ENCODE peak calls at places on chromosomes 16 and 17, in eight cellular contexts. P, E, O, F, U, T, R and W are unnamed samples.

GRCh38 chr17:36674278-36674650 is 72.9 kb downstream of the MRM1 start:
- DNase-seq in P (no peak), E (no peak), O (no peak), F (no peak), U (no peak), T (no peak), R (no peak), W (no peak)

GRCh38 chr17:39271546-39271945 is 45.8 kb upstream of the STAC2 start:
- DNase-seq in P (no peak), E (no peak), O (no peak), F (peak), U (no peak), T (no peak), R (no peak), W (no peak)

GRCh38 chr16:22638393-22639206 is 127.9 kb downstream of the NPIPB5 start:
- DNase-seq in P (no peak), E (no peak), O (no peak), F (peak), U (peak), T (no peak), R (no peak), W (no peak)

GRCh38 chr17:44219126-44219635 is 294 bp downstream of the UBTF start:
- DNase-seq in P (peak), E (peak), O (peak), F (peak), U (peak), T (peak), R (no peak), W (peak)

GRCh38 chr17:38604479-38605229 is 1.1 kb downstream of the SRCIN1 start:
- DNase-seq in P (peak), E (no peak), O (peak), F (no peak), U (no peak), T (peak), R (no peak), W (peak)

GRCh38 chr16:78443780-78444422 is 344.4 kb downstream of the WWOX start:
- DNase-seq in P (no peak), E (no peak), O (no peak), F (no peak), U (no peak), T (no peak), R (no peak), W (no peak)

GRCh38 chr17:59498421-59499307 is 66.7 kb upstream of the DHX40 start:
- DNase-seq in P (no peak), E (no peak), O (no peak), F (no peak), U (no peak), T (no peak), R (no peak), W (no peak)

GRCh38 chr17:50451943-50452626 is 16.6 kb downstream of the CHAD start:
- DNase-seq in P (no peak), E (no peak), O (no peak), F (no peak), U (no peak), T (no peak), R (no peak), W (no peak)

GRCh38 chr17:48310748-48311213 is 119.2 kb downstream of the SKAP1 start:
- DNase-seq in P (peak), E (no peak), O (peak), F (no peak), U (no peak), T (peak), R (no peak), W (no peak)

GRCh38 chr16:66959645-66960177 is 1.4 kb upstream of the CES3 start:
- DNase-seq in P (no peak), E (no peak), O (no peak), F (no peak), U (no peak), T (no peak), R (no peak), W (no peak)

GRCh38 chr17:82848022-82848592 is 8.3 kb upstream of the ZNF750 start:
- DNase-seq in P (no peak), E (peak), O (no peak), F (peak), U (peak), T (no peak), R (peak), W (no peak)

GRCh38 chr17:45971698-45972141 is 27.3 kb upstream of the STH start:
- DNase-seq in P (no peak), E (no peak), O (no peak), F (no peak), U (no peak), T (peak), R (no peak), W (no peak)

GRCh38 chr17:2995362-2995761 is 68.0 kb downstream of the OR1D5 start:
- DNase-seq in P (no peak), E (peak), O (no peak), F (no peak), U (no peak), T (no peak), R (no peak), W (no peak)

GRCh38 chr17:40480501-40481003 is 20.9 kb downstream of the TNS4 start:
- DNase-seq in P (peak), E (peak), O (no peak), F (no peak), U (peak), T (peak), R (peak), W (peak)

GRCh38 chr17:58956997-58957724 is 149.5 kb downstream of the TRIM37 start:
- DNase-seq in P (no peak), E (no peak), O (no peak), F (peak), U (peak), T (no peak), R (no peak), W (no peak)

GRCh38 chr17:17767497-17768286 is 69.1 kb downstream of the SREBF1 start:
- DNase-seq in P (no peak), E (peak), O (no peak), F (no peak), U (no peak), T (no peak), R (no peak), W (no peak)

GRCh38 chr17:66858182-66859083 is 23.5 kb downstream of the CACNG5 start:
- DNase-seq in P (no peak), E (no peak), O (no peak), F (no peak), U (no peak), T (no peak), R (no peak), W (no peak)

GRCh38 chr17:66850692-66851091 is 15.8 kb downstream of the CACNG5 start:
- DNase-seq in P (no peak), E (no peak), O (no peak), F (no peak), U (no peak), T (no peak), R (no peak), W (no peak)

GRCh38 chr17:66860204-66860603 is 25.3 kb downstream of the CACNG5 start:
- DNase-seq in P (no peak), E (no peak), O (no peak), F (no peak), U (no peak), T (no peak), R (no peak), W (no peak)

GRCh38 chr17:66849851-66850580 is 15.1 kb downstream of the CACNG5 start:
- DNase-seq in P (no peak), E (no peak), O (no peak), F (no peak), U (no peak), T (no peak), R (no peak), W (no peak)

GRCh38 chr17:66855204-66855603 is 20.3 kb downstream of the CACNG5 start:
- DNase-seq in P (peak), E (no peak), O (peak), F (no peak), U (no peak), T (peak), R (no peak), W (no peak)
- TF ChIP-seq CTCF in P (peak), E (no peak), O (peak), F (peak), U (peak), T (peak), R (peak), W (peak)

GRCh38 chr17:32854834-32855389 is 22.0 kb downstream of the MYO1D start:
- DNase-seq in P (no peak), E (no peak), O (no peak), F (no peak), U (no peak), T (no peak), R (no peak), W (no peak)
- TF ChIP-seq CTCF in P (no peak), E (no peak), O (peak), F (no peak), U (no peak), T (no peak), R (no peak), W (no peak)

GRCh38 chr16:833411-833810 is 32.9 kb upstream of the GNG13 start:
- DNase-seq in P (no peak), E (no peak), O (no peak), F (no peak), U (no peak), T (no peak), R (no peak), W (no peak)
- TF ChIP-seq CTCF in P (no peak), E (no peak), O (no peak), F (no peak), U (no peak), T (no peak), R (no peak), W (no peak)

GRCh38 chr17:67376509-67376891 is 581 bp upstream of the PITPNC1 start:
- DNase-seq in P (no peak), E (no peak), O (no peak), F (no peak), U (no peak), T (no peak), R (no peak), W (no peak)

GRCh38 chr17:67375761-67376160 is 1.3 kb upstream of the PITPNC1 start:
- DNase-seq in P (no peak), E (no peak), O (no peak), F (no peak), U (no peak), T (no peak), R (no peak), W (no peak)

GRCh38 chr17:67378444-67379250 is 1.6 kb downstream of the PITPNC1 start:
- DNase-seq in P (peak), E (peak), O (peak), F (peak), U (peak), T (peak), R (peak), W (peak)

GRCh38 chr17:67377727-67378443 is 804 bp downstream of the PITPNC1 start:
- DNase-seq in P (peak), E (peak), O (peak), F (no peak), U (peak), T (peak), R (peak), W (peak)

DNA sequence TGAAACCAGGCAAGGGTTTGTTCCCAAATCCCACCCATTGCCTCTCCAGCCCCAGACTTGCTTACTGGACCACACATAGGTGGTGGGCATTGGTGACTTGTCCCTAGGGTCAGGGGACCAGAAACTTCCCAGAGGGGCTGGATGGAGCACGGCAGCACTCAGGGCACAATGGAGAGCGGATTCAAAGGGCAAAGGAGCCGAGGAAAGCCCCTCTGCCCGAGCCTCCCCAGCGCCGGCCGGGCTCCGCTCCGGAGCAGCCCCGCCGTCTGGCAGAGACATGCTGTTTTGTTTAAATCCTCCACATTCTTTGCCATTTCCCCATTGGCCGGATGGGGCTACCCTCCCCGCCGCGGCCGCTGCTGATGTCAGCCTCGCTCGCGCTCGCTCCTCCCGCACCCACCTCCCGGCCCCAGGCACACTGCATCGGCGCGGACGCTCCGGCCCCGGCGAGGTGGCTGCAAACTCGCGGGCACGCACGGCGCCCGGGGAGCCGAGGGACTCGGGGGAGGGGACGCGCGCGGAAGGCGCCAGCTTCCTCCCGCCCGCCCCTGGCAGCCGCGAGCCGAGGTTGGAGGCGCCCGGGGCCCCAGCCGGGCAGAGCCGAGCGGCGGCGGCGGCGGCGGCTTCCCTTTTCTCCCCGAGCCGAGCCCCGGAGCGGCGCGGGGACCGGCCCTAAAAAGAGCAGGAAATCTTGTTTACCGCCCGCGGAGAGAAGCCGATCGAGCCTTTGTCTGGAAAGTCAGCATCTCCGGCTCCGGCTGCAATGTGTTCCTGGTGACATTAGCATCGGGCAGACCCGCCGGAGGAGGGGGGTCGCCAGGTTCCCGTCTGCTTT is at the start of gene PITPNC1:
- DNase-seq in P (peak), E (peak), O (peak), F (peak), U (peak), T (peak), R (peak), W (peak)
- TF ChIP-seq CTCF in P (no peak), E (no peak), O (peak), F (no peak), U (no peak), T (no peak), R (no peak), W (no peak)